ENCODE peak calls at places on chromosome 1, in seven cellular contexts. One of them, this sample, is unnamed.

GRCh38 chr1:150152182-150152536 is 2.4 kb downstream of the PLEKHO1 start:
- DNase-seq in NCI-H1092 treated with DMSO at 0.1 percent for 48 hours: no peak
- DNase-seq in NCI-H2081: no peak
- DNase-seq in NCI-H146: no peak
- DNase-seq in NCI-H1930: no peak
- DNase-seq in LoVo: no peak
- DNase-seq in EL: peak
- DNase-seq in this sample: no peak

GRCh38 chr1:33221385-33221758 is 34.9 kb upstream of the ZNF362 start:
- DNase-seq in NCI-H1092 treated with DMSO at 0.1 percent for 48 hours: no peak
- DNase-seq in NCI-H2081: no peak
- DNase-seq in NCI-H146: no peak
- DNase-seq in NCI-H1930: no peak
- DNase-seq in LoVo: no peak
- DNase-seq in EL: no peak
- DNase-seq in this sample: no peak

GRCh38 chr1:210342986-210343780 is 14.5 kb downstream of the HHAT start:
- DNase-seq in NCI-H1092 treated with DMSO at 0.1 percent for 48 hours: peak
- DNase-seq in NCI-H2081: peak
- DNase-seq in NCI-H146: no peak
- DNase-seq in NCI-H1930: no peak
- DNase-seq in LoVo: no peak
- DNase-seq in EL: peak
- DNase-seq in this sample: no peak

GRCh38 chr1:8406946-8407345 is 89.0 kb downstream of the SLC45A1 start:
- DNase-seq in NCI-H1092 treated with DMSO at 0.1 percent for 48 hours: no peak
- DNase-seq in NCI-H2081: no peak
- DNase-seq in NCI-H146: no peak
- DNase-seq in NCI-H1930: no peak
- DNase-seq in LoVo: no peak
- DNase-seq in EL: no peak
- DNase-seq in this sample: no peak

GRCh38 chr1:219416598-219417238 is 196.2 kb downstream of the ZC3H11B start:
- DNase-seq in NCI-H1092 treated with DMSO at 0.1 percent for 48 hours: peak
- DNase-seq in NCI-H2081: peak
- DNase-seq in NCI-H146: peak
- DNase-seq in NCI-H1930: no peak
- DNase-seq in LoVo: peak
- DNase-seq in EL: peak
- DNase-seq in this sample: peak

GRCh38 chr1:44327679-44328491 is 27.2 kb downstream of the ERI3 start:
- DNase-seq in NCI-H1092 treated with DMSO at 0.1 percent for 48 hours: peak
- DNase-seq in NCI-H2081: peak
- DNase-seq in NCI-H146: peak
- DNase-seq in NCI-H1930: no peak
- DNase-seq in LoVo: peak
- DNase-seq in EL: peak
- DNase-seq in this sample: peak

GRCh38 chr1:219174672-219175564 is 1.2 kb downstream of the LYPLAL1 start:
- DNase-seq in NCI-H1092 treated with DMSO at 0.1 percent for 48 hours: no peak
- DNase-seq in NCI-H2081: no peak
- DNase-seq in NCI-H146: no peak
- DNase-seq in NCI-H1930: no peak
- DNase-seq in LoVo: peak
- DNase-seq in EL: peak
- DNase-seq in this sample: peak

GRCh38 chr1:223425550-223425949 is 32.3 kb downstream of the CCDC185 start:
- DNase-seq in NCI-H1092 treated with DMSO at 0.1 percent for 48 hours: no peak
- DNase-seq in NCI-H2081: no peak
- DNase-seq in NCI-H146: no peak
- DNase-seq in NCI-H1930: no peak
- DNase-seq in LoVo: no peak
- DNase-seq in EL: peak
- DNase-seq in this sample: no peak

GRCh38 chr1:64092851-64093371 is 110.5 kb upstream of the UBE2U start:
- DNase-seq in NCI-H1092 treated with DMSO at 0.1 percent for 48 hours: no peak
- DNase-seq in NCI-H2081: no peak
- DNase-seq in NCI-H146: no peak
- DNase-seq in NCI-H1930: no peak
- DNase-seq in LoVo: no peak
- DNase-seq in EL: no peak
- DNase-seq in this sample: no peak

GRCh38 chr1:61808968-61809367 is 66.7 kb downstream of the PATJ start:
- DNase-seq in NCI-H1092 treated with DMSO at 0.1 percent for 48 hours: no peak
- DNase-seq in NCI-H2081: no peak
- DNase-seq in NCI-H146: no peak
- DNase-seq in NCI-H1930: no peak
- DNase-seq in LoVo: no peak
- DNase-seq in EL: peak
- DNase-seq in this sample: no peak

GRCh38 chr1:111654839-111655238 is 35.2 kb downstream of the RAP1A start:
- DNase-seq in NCI-H1092 treated with DMSO at 0.1 percent for 48 hours: no peak
- DNase-seq in NCI-H2081: no peak
- DNase-seq in NCI-H146: no peak
- DNase-seq in NCI-H1930: no peak
- DNase-seq in LoVo: no peak
- DNase-seq in EL: no peak
- DNase-seq in this sample: no peak

GRCh38 chr1:235908742-235909520 is 42.2 kb upstream of the LYST start:
- DNase-seq in NCI-H1092 treated with DMSO at 0.1 percent for 48 hours: no peak
- DNase-seq in NCI-H2081: peak
- DNase-seq in NCI-H146: no peak
- DNase-seq in NCI-H1930: no peak
- DNase-seq in LoVo: peak
- DNase-seq in EL: peak
- DNase-seq in this sample: peak

GRCh38 chr1:209428241-209428921 is 155.1 kb upstream of the CAMK1G start:
- DNase-seq in NCI-H1092 treated with DMSO at 0.1 percent for 48 hours: no peak
- DNase-seq in NCI-H2081: no peak
- DNase-seq in NCI-H146: peak
- DNase-seq in NCI-H1930: no peak
- DNase-seq in LoVo: no peak
- DNase-seq in EL: no peak
- DNase-seq in this sample: no peak

GRCh38 chr1:25502957-25503356 is 40.4 kb upstream of the LDLRAP1 start:
- DNase-seq in NCI-H1092 treated with DMSO at 0.1 percent for 48 hours: no peak
- DNase-seq in NCI-H2081: no peak
- DNase-seq in NCI-H146: no peak
- DNase-seq in NCI-H1930: no peak
- DNase-seq in LoVo: no peak
- DNase-seq in EL: peak
- DNase-seq in this sample: no peak

GRCh38 chr1:173856014-173856413 is 11.8 kb downstream of the GAS5 start:
- DNase-seq in NCI-H1092 treated with DMSO at 0.1 percent for 48 hours: no peak
- DNase-seq in NCI-H2081: no peak
- DNase-seq in NCI-H146: no peak
- DNase-seq in NCI-H1930: no peak
- DNase-seq in LoVo: no peak
- DNase-seq in EL: no peak
- DNase-seq in this sample: no peak

GRCh38 chr1:109787845-109788605 is 24.3 kb upstream of the EPS8L3 start:
- DNase-seq in NCI-H1092 treated with DMSO at 0.1 percent for 48 hours: no peak
- DNase-seq in NCI-H2081: no peak
- DNase-seq in NCI-H146: no peak
- DNase-seq in NCI-H1930: no peak
- DNase-seq in LoVo: no peak
- DNase-seq in EL: no peak
- DNase-seq in this sample: no peak

GRCh38 chr1:19448491-19449439 is 36.6 kb downstream of the CAPZB start:
- DNase-seq in NCI-H1092 treated with DMSO at 0.1 percent for 48 hours: no peak
- DNase-seq in NCI-H2081: no peak
- DNase-seq in NCI-H146: no peak
- DNase-seq in NCI-H1930: no peak
- DNase-seq in LoVo: no peak
- DNase-seq in EL: peak
- DNase-seq in this sample: no peak

GRCh38 chr1:208245185-208245705 is 1.1 kb upstream of the PLXNA2 start:
- DNase-seq in NCI-H1092 treated with DMSO at 0.1 percent for 48 hours: peak
- DNase-seq in NCI-H2081: peak
- DNase-seq in NCI-H146: peak
- DNase-seq in NCI-H1930: peak
- DNase-seq in LoVo: peak
- DNase-seq in EL: peak
- DNase-seq in this sample: peak

GRCh38 chr1:77970192-77970591 is 8.7 kb downstream of the FUBP1 start:
- DNase-seq in NCI-H1092 treated with DMSO at 0.1 percent for 48 hours: no peak
- DNase-seq in NCI-H2081: no peak
- DNase-seq in NCI-H146: no peak
- DNase-seq in NCI-H1930: no peak
- DNase-seq in LoVo: no peak
- DNase-seq in EL: peak
- DNase-seq in this sample: no peak

GRCh38 chr1:66350001-66350547 is 183.9 kb upstream of the SGIP1 start:
- DNase-seq in NCI-H1092 treated with DMSO at 0.1 percent for 48 hours: no peak
- DNase-seq in NCI-H2081: no peak
- DNase-seq in NCI-H146: no peak
- DNase-seq in NCI-H1930: no peak
- DNase-seq in LoVo: peak
- DNase-seq in EL: peak
- DNase-seq in this sample: no peak

GRCh38 chr1:65773391-65773790 is 19.3 kb upstream of the PDE4B start:
- DNase-seq in NCI-H1092 treated with DMSO at 0.1 percent for 48 hours: no peak
- DNase-seq in NCI-H2081: no peak
- DNase-seq in NCI-H146: no peak
- DNase-seq in NCI-H1930: no peak
- DNase-seq in LoVo: no peak
- DNase-seq in EL: peak
- DNase-seq in this sample: no peak

GRCh38 chr1:237387144-237387505 is 345.1 kb downstream of the RYR2 start:
- DNase-seq in NCI-H1092 treated with DMSO at 0.1 percent for 48 hours: no peak
- DNase-seq in NCI-H2081: no peak
- DNase-seq in NCI-H146: no peak
- DNase-seq in NCI-H1930: no peak
- DNase-seq in LoVo: no peak
- DNase-seq in EL: no peak
- DNase-seq in this sample: no peak

GRCh38 chr1:17819129-17819802 is 64.1 kb downstream of the ACTL8 start:
- DNase-seq in NCI-H1092 treated with DMSO at 0.1 percent for 48 hours: no peak
- DNase-seq in NCI-H2081: no peak
- DNase-seq in NCI-H146: no peak
- DNase-seq in NCI-H1930: no peak
- DNase-seq in LoVo: no peak
- DNase-seq in EL: no peak
- DNase-seq in this sample: no peak

GRCh38 chr1:34759472-34760357 is at the start of gene GJB4:
- DNase-seq in NCI-H1092 treated with DMSO at 0.1 percent for 48 hours: no peak
- DNase-seq in NCI-H2081: no peak
- DNase-seq in NCI-H146: peak
- DNase-seq in NCI-H1930: no peak
- DNase-seq in LoVo: peak
- DNase-seq in EL: no peak
- DNase-seq in this sample: peak

GRCh38 chr1:147334292-147334691 is 91.8 kb downstream of the CHD1L start:
- DNase-seq in NCI-H1092 treated with DMSO at 0.1 percent for 48 hours: peak
- DNase-seq in NCI-H2081: peak
- DNase-seq in NCI-H146: peak
- DNase-seq in NCI-H1930: no peak
- DNase-seq in LoVo: no peak
- DNase-seq in EL: no peak
- DNase-seq in this sample: no peak

GRCh38 chr1:34419662-34420061 is 243.0 kb downstream of the C1orf94 start:
- DNase-seq in NCI-H1092 treated with DMSO at 0.1 percent for 48 hours: no peak
- DNase-seq in NCI-H2081: no peak
- DNase-seq in NCI-H146: no peak
- DNase-seq in NCI-H1930: no peak
- DNase-seq in LoVo: no peak
- DNase-seq in EL: no peak
- DNase-seq in this sample: no peak

GRCh38 chr1:14804626-14805025 is 206.1 kb downstream of the KAZN start:
- DNase-seq in NCI-H1092 treated with DMSO at 0.1 percent for 48 hours: no peak
- DNase-seq in NCI-H2081: no peak
- DNase-seq in NCI-H146: peak
- DNase-seq in NCI-H1930: no peak
- DNase-seq in LoVo: no peak
- DNase-seq in EL: no peak
- DNase-seq in this sample: peak

GRCh38 chr1:228109962-228110488 is 926 bp upstream of the MRPL55 start:
- DNase-seq in NCI-H1092 treated with DMSO at 0.1 percent for 48 hours: peak
- DNase-seq in NCI-H2081: peak
- DNase-seq in NCI-H146: peak
- DNase-seq in NCI-H1930: no peak
- DNase-seq in LoVo: peak
- DNase-seq in EL: peak
- DNase-seq in this sample: no peak

GRCh38 chr1:6998267-6998666 is 213.0 kb downstream of the CAMTA1 start:
- DNase-seq in NCI-H1092 treated with DMSO at 0.1 percent for 48 hours: peak
- DNase-seq in NCI-H2081: no peak
- DNase-seq in NCI-H146: peak
- DNase-seq in NCI-H1930: no peak
- DNase-seq in LoVo: peak
- DNase-seq in EL: no peak
- DNase-seq in this sample: peak

GRCh38 chr1:17696417-17697301 is 58.5 kb upstream of the ACTL8 start:
- DNase-seq in NCI-H1092 treated with DMSO at 0.1 percent for 48 hours: peak
- DNase-seq in NCI-H2081: no peak
- DNase-seq in NCI-H146: no peak
- DNase-seq in NCI-H1930: no peak
- DNase-seq in LoVo: no peak
- DNase-seq in EL: peak
- DNase-seq in this sample: no peak

GRCh38 chr1:76125441-76126215 is 51.1 kb downstream of the ST6GALNAC3 start:
- DNase-seq in NCI-H1092 treated with DMSO at 0.1 percent for 48 hours: no peak
- DNase-seq in NCI-H2081: no peak
- DNase-seq in NCI-H146: no peak
- DNase-seq in NCI-H1930: no peak
- DNase-seq in LoVo: no peak
- DNase-seq in EL: no peak
- DNase-seq in this sample: no peak

GRCh38 chr1:25819496-25820246 is at the start of gene MTFR1L:
- DNase-seq in NCI-H1092 treated with DMSO at 0.1 percent for 48 hours: peak
- DNase-seq in NCI-H2081: peak
- DNase-seq in NCI-H146: peak
- DNase-seq in NCI-H1930: peak
- DNase-seq in LoVo: peak
- DNase-seq in EL: peak
- DNase-seq in this sample: peak

GRCh38 chr1:63994636-63995035 is 208.8 kb upstream of the UBE2U start:
- DNase-seq in NCI-H1092 treated with DMSO at 0.1 percent for 48 hours: no peak
- DNase-seq in NCI-H2081: no peak
- DNase-seq in NCI-H146: no peak
- DNase-seq in NCI-H1930: no peak
- DNase-seq in LoVo: no peak
- DNase-seq in EL: no peak
- DNase-seq in this sample: no peak

This sample was measured in Calu3.